ENCODE peak calls at places on chromosomes 3 and 15, in eight cellular contexts. One of them, this sample, is unnamed.

GRCh38 chr3:47009225-47010049 is 30.0 kb downstream of the NBEAL2 start:
- DNase-seq in cardiac fibroblast: peak
- DNase-seq in body of pancreas: peak
- DNase-seq in kidney epithelial cell: peak
- DNase-seq in BJ: peak
- DNase-seq in psoas muscle: peak
- DNase-seq in left ventricle myocardium inferior: peak
- DNase-seq in AG04450: peak
- DNase-seq in this sample: peak

GRCh38 chr15:91561371-91562100 is 292.0 kb upstream of the SLCO3A1 start:
- DNase-seq in BJ: peak
- DNase-seq in cardiac fibroblast: peak
- DNase-seq in left ventricle myocardium inferior: no peak
- DNase-seq in AG04450: peak
- DNase-seq in body of pancreas: peak
- DNase-seq in kidney epithelial cell: peak
- DNase-seq in psoas muscle: peak
- DNase-seq in this sample: no peak

GRCh38 chr15:29922191-29922590 is 99.9 kb upstream of the TJP1 start:
- DNase-seq in BJ: no peak
- DNase-seq in kidney epithelial cell: no peak
- DNase-seq in body of pancreas: no peak
- DNase-seq in cardiac fibroblast: no peak
- DNase-seq in psoas muscle: no peak
- DNase-seq in AG04450: no peak
- DNase-seq in left ventricle myocardium inferior: no peak
- DNase-seq in this sample: no peak

GRCh38 chr3:188899887-188900286 is 271.9 kb upstream of the TPRG1 start:
- DNase-seq in cardiac fibroblast: no peak
- DNase-seq in BJ: no peak
- DNase-seq in AG04450: no peak
- DNase-seq in body of pancreas: no peak
- DNase-seq in kidney epithelial cell: no peak
- DNase-seq in left ventricle myocardium inferior: no peak
- DNase-seq in psoas muscle: no peak
- DNase-seq in this sample: no peak

GRCh38 chr15:43095243-43095642 is 10.6 kb downstream of the UBR1 start:
- DNase-seq in cardiac fibroblast: no peak
- DNase-seq in AG04450: no peak
- DNase-seq in psoas muscle: no peak
- DNase-seq in BJ: no peak
- DNase-seq in left ventricle myocardium inferior: no peak
- DNase-seq in kidney epithelial cell: no peak
- DNase-seq in body of pancreas: no peak
- DNase-seq in this sample: no peak

GRCh38 chr15:100769975-100770340 is 109.7 kb upstream of the ALDH1A3 start:
- DNase-seq in body of pancreas: no peak
- DNase-seq in AG04450: no peak
- DNase-seq in BJ: no peak
- DNase-seq in left ventricle myocardium inferior: no peak
- DNase-seq in psoas muscle: no peak
- DNase-seq in kidney epithelial cell: no peak
- DNase-seq in cardiac fibroblast: no peak
- DNase-seq in this sample: no peak

GRCh38 chr3:87361271-87361670 is 84.9 kb upstream of the POU1F1 start:
- DNase-seq in kidney epithelial cell: no peak
- DNase-seq in body of pancreas: no peak
- DNase-seq in BJ: no peak
- DNase-seq in cardiac fibroblast: no peak
- DNase-seq in AG04450: no peak
- DNase-seq in left ventricle myocardium inferior: no peak
- DNase-seq in psoas muscle: no peak
- DNase-seq in this sample: no peak

GRCh38 chr3:154428369-154429206 is 1.4 kb downstream of the GPR149 start:
- DNase-seq in kidney epithelial cell: no peak
- DNase-seq in cardiac fibroblast: no peak
- DNase-seq in body of pancreas: no peak
- DNase-seq in AG04450: no peak
- DNase-seq in left ventricle myocardium inferior: no peak
- DNase-seq in BJ: no peak
- DNase-seq in psoas muscle: no peak
- DNase-seq in this sample: no peak

GRCh38 chr15:62895905-62896316 is 146.6 kb upstream of the TPM1 start:
- DNase-seq in left ventricle myocardium inferior: no peak
- DNase-seq in AG04450: peak
- DNase-seq in BJ: no peak
- DNase-seq in cardiac fibroblast: peak
- DNase-seq in body of pancreas: no peak
- DNase-seq in kidney epithelial cell: peak
- DNase-seq in psoas muscle: no peak
- DNase-seq in this sample: no peak

GRCh38 chr3:127808197-127808596 is 14.1 kb downstream of the MGLL start:
- DNase-seq in cardiac fibroblast: no peak
- DNase-seq in BJ: no peak
- DNase-seq in left ventricle myocardium inferior: no peak
- DNase-seq in AG04450: no peak
- DNase-seq in body of pancreas: no peak
- DNase-seq in psoas muscle: no peak
- DNase-seq in kidney epithelial cell: no peak
- DNase-seq in this sample: no peak

GRCh38 chr3:126212629-126213375 is 32.4 kb upstream of the ALDH1L1 start:
- DNase-seq in cardiac fibroblast: peak
- DNase-seq in kidney epithelial cell: no peak
- DNase-seq in AG04450: no peak
- DNase-seq in BJ: no peak
- DNase-seq in left ventricle myocardium inferior: peak
- DNase-seq in psoas muscle: peak
- DNase-seq in body of pancreas: peak
- DNase-seq in this sample: no peak

GRCh38 chr3:183392166-183393034 is 36.0 kb downstream of the MCF2L2 start:
- DNase-seq in psoas muscle: no peak
- DNase-seq in BJ: no peak
- DNase-seq in AG04450: no peak
- DNase-seq in left ventricle myocardium inferior: no peak
- DNase-seq in body of pancreas: no peak
- DNase-seq in cardiac fibroblast: peak
- DNase-seq in kidney epithelial cell: no peak
- DNase-seq in this sample: no peak

GRCh38 chr3:100041328-100041749 is 73.0 kb downstream of the FILIP1L start:
- DNase-seq in left ventricle myocardium inferior: no peak
- DNase-seq in BJ: peak
- DNase-seq in kidney epithelial cell: no peak
- DNase-seq in AG04450: peak
- DNase-seq in body of pancreas: no peak
- DNase-seq in cardiac fibroblast: peak
- DNase-seq in psoas muscle: no peak
- DNase-seq in this sample: no peak

GRCh38 chr3:16897254-16897926 is 12.6 kb downstream of the PLCL2 start:
- DNase-seq in BJ: peak
- DNase-seq in left ventricle myocardium inferior: no peak
- DNase-seq in AG04450: no peak
- DNase-seq in body of pancreas: no peak
- DNase-seq in kidney epithelial cell: no peak
- DNase-seq in cardiac fibroblast: peak
- DNase-seq in psoas muscle: no peak
- DNase-seq in this sample: peak

GRCh38 chr3:42786631-42787030 is 13.6 kb upstream of the CCDC13 start:
- DNase-seq in AG04450: no peak
- DNase-seq in psoas muscle: no peak
- DNase-seq in left ventricle myocardium inferior: no peak
- DNase-seq in cardiac fibroblast: no peak
- DNase-seq in body of pancreas: no peak
- DNase-seq in BJ: no peak
- DNase-seq in kidney epithelial cell: no peak
- DNase-seq in this sample: no peak

GRCh38 chr3:101158374-101158773 is 162.0 kb downstream of the IMPG2 start:
- DNase-seq in cardiac fibroblast: peak
- DNase-seq in body of pancreas: no peak
- DNase-seq in psoas muscle: no peak
- DNase-seq in BJ: no peak
- DNase-seq in left ventricle myocardium inferior: no peak
- DNase-seq in AG04450: no peak
- DNase-seq in kidney epithelial cell: no peak
- DNase-seq in this sample: no peak

GRCh38 chr3:13019706-13020105 is 53.5 kb downstream of the IQSEC1 start:
- DNase-seq in cardiac fibroblast: no peak
- DNase-seq in BJ: no peak
- DNase-seq in psoas muscle: peak
- DNase-seq in left ventricle myocardium inferior: no peak
- DNase-seq in body of pancreas: no peak
- DNase-seq in kidney epithelial cell: no peak
- DNase-seq in AG04450: no peak
- DNase-seq in this sample: peak
- H3K4me3 ChIP-seq in cardiac fibroblast: no peak
- H3K4me3 ChIP-seq in BJ: no peak
- H3K4me3 ChIP-seq in psoas muscle: peak
- H3K4me3 ChIP-seq in left ventricle myocardium inferior: peak
- H3K4me3 ChIP-seq in body of pancreas: no peak
- H3K4me3 ChIP-seq in kidney epithelial cell: no peak
- H3K4me3 ChIP-seq in AG04450: peak
- H3K4me3 ChIP-seq in this sample: no peak

GRCh38 chr3:102238362-102238761 is 196.5 kb upstream of the ZPLD1 start:
- DNase-seq in body of pancreas: no peak
- DNase-seq in BJ: no peak
- DNase-seq in left ventricle myocardium inferior: no peak
- DNase-seq in psoas muscle: no peak
- DNase-seq in kidney epithelial cell: no peak
- DNase-seq in cardiac fibroblast: no peak
- DNase-seq in AG04450: no peak
- DNase-seq in this sample: no peak

GRCh38 chr3:102237838-102238237 is 197.0 kb upstream of the ZPLD1 start:
- DNase-seq in psoas muscle: no peak
- DNase-seq in kidney epithelial cell: no peak
- DNase-seq in AG04450: no peak
- DNase-seq in cardiac fibroblast: no peak
- DNase-seq in left ventricle myocardium inferior: no peak
- DNase-seq in body of pancreas: no peak
- DNase-seq in BJ: no peak
- DNase-seq in this sample: no peak

GRCh38 chr3:102237181-102237580 is 197.6 kb upstream of the ZPLD1 start:
- DNase-seq in psoas muscle: no peak
- DNase-seq in kidney epithelial cell: no peak
- DNase-seq in BJ: no peak
- DNase-seq in body of pancreas: no peak
- DNase-seq in left ventricle myocardium inferior: no peak
- DNase-seq in AG04450: no peak
- DNase-seq in cardiac fibroblast: no peak
- DNase-seq in this sample: no peak

GRCh38 chr3:102233881-102234280 is 200.9 kb upstream of the ZPLD1 start:
- DNase-seq in body of pancreas: no peak
- DNase-seq in kidney epithelial cell: no peak
- DNase-seq in left ventricle myocardium inferior: no peak
- DNase-seq in AG04450: no peak
- DNase-seq in BJ: no peak
- DNase-seq in cardiac fibroblast: peak
- DNase-seq in psoas muscle: no peak
- DNase-seq in this sample: peak

DNA sequence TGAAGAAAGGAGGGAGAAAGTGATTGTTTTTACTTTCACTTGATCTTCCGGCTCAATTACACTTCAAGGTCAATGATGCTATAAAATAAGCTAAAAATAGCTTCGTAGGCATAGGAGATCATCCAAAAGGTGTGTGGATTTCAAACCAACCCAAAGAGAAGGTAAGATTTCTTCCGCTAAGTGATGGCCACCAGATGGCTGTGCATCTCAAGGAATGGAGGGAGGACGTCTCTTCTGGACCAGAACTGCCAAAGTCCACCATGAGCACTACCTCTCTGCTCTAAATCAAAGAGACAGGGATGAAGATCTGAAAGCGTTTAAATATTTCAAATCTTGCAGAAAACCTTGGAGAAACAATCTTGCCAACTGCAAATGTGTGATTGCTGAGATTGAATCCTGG is 199.1 kb upstream of the ZPLD1 start:
- DNase-seq in cardiac fibroblast: peak
- DNase-seq in AG04450: no peak
- DNase-seq in left ventricle myocardium inferior: no peak
- DNase-seq in BJ: no peak
- DNase-seq in psoas muscle: no peak
- DNase-seq in kidney epithelial cell: no peak
- DNase-seq in body of pancreas: no peak
- DNase-seq in this sample: no peak
- TF ChIP-seq CTCF in cardiac fibroblast: peak
- TF ChIP-seq CTCF in AG04450: peak
- TF ChIP-seq CTCF in left ventricle myocardium inferior: peak
- TF ChIP-seq CTCF in BJ: peak
- TF ChIP-seq CTCF in psoas muscle: no peak
- TF ChIP-seq CTCF in kidney epithelial cell: peak
- TF ChIP-seq CTCF in body of pancreas: peak
- TF ChIP-seq CTCF in this sample: peak

DNA sequence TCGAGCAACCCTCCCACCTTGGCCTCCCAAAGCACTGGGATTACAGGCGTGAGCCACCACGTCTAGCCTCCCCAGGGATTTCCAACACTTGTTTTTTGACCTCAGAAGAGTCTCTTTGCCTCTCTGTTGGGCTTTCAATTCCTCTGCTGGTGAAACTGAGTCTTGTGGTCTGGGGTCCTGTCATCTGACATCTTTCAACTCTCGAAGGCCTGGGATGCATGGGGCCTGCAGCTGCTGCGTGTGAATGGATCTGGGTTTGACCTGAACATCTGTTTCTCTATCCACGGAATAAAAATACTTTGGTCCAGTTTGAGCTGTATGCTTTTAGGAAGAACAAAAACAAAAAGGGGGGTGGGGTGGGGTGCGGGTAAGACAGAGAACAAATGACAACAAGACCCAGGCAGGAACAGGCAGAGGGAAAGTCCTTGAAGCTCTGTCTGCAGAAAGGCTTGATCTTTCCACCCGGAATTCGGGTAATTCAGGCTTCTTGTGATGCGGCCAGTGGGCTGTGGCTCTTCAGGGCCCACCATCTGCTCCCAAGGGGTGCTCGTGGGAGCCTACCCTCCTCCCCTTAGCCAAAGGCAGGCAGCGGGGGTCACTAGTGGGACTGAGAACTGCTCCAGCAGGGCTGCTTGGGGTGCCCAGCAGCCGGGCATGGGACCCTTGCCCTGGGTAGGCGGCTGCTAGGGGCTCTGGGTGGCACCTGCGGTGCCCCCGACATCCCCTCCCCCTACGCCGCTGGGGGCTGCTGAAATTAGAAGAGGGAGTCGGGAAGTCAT is 71.5 kb downstream of the SLC12A8 start:
- DNase-seq in left ventricle myocardium inferior: no peak
- DNase-seq in cardiac fibroblast: peak
- DNase-seq in BJ: no peak
- DNase-seq in body of pancreas: no peak
- DNase-seq in AG04450: no peak
- DNase-seq in psoas muscle: no peak
- DNase-seq in kidney epithelial cell: no peak
- DNase-seq in this sample: no peak
- H3K4me3 ChIP-seq in left ventricle myocardium inferior: peak
- H3K4me3 ChIP-seq in cardiac fibroblast: no peak
- H3K4me3 ChIP-seq in BJ: no peak
- H3K4me3 ChIP-seq in body of pancreas: no peak
- H3K4me3 ChIP-seq in AG04450: no peak
- H3K4me3 ChIP-seq in psoas muscle: peak
- H3K4me3 ChIP-seq in kidney epithelial cell: no peak
- H3K4me3 ChIP-seq in this sample: peak

DNA sequence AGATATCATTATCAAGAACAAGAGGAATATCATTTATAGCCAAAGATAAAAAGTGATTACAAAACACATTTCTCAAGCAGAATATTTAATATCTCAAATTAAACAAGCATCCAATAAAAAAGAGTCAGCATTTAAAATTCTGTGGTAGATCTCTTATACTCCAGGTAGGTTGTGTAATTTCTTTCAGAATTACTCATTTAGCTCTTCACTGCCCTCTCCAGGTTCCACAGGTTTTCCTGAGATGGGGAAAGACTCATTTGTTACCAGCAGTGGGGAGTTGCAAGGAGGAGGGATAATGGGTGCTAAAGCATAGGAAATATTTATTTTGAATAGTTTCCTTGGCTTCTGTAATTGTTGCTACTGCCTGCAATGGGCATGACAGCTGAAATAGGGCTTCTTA is 83.1 kb upstream of the RASGRP1 start:
- DNase-seq in BJ: no peak
- DNase-seq in psoas muscle: no peak
- DNase-seq in kidney epithelial cell: no peak
- DNase-seq in cardiac fibroblast: peak
- DNase-seq in left ventricle myocardium inferior: no peak
- DNase-seq in AG04450: no peak
- DNase-seq in body of pancreas: no peak
- DNase-seq in this sample: no peak
- TF ChIP-seq CTCF in BJ: peak
- TF ChIP-seq CTCF in psoas muscle: no peak
- TF ChIP-seq CTCF in kidney epithelial cell: peak
- TF ChIP-seq CTCF in cardiac fibroblast: peak
- TF ChIP-seq CTCF in left ventricle myocardium inferior: peak
- TF ChIP-seq CTCF in AG04450: peak
- TF ChIP-seq CTCF in body of pancreas: no peak
- TF ChIP-seq CTCF in this sample: peak